ENCODE peak calls at places on chromosomes 13 and 19, in eight cellular contexts. Y is NCI-H1092, C is GF-D8, D is prostate gland, K is tibial artery, R is midbrain, W is non-pigmented ciliary epithelial cell, E is mucosa of gallbladder. L is an unnamed sample.

GRCh38 chr19:44306283-44306682 is 1.5 kb upstream of the ZNF235 start:
- DNase-seq in K (no peak), Y (no peak), E (no peak), C (no peak), R (no peak), W (no peak), D (no peak), L (no peak)

GRCh38 chr19:7806234-7806633 is 23.8 kb upstream of the EVI5L start:
- DNase-seq in Y (no peak), R (no peak), W (no peak), D (no peak), K (no peak), E (no peak), C (no peak), L (no peak)

GRCh38 chr19:37654525-37654832 is 786 bp downstream of the ZFP30 start:
- DNase-seq in R (peak), Y (peak), D (no peak), K (no peak), W (no peak), C (no peak), E (peak), L (peak)

GRCh38 chr13:90443268-90443667 is 904.2 kb upstream of the MIR17HG start:
- DNase-seq in E (no peak), K (no peak), C (no peak), W (no peak), R (no peak), D (no peak), Y (no peak), L (no peak)

GRCh38 chr13:113114511-113115362 is 7.9 kb upstream of the F10 start:
- DNase-seq in E (no peak), C (no peak), W (no peak), D (no peak), Y (no peak), R (no peak), K (peak), L (no peak)

GRCh38 chr13:110915874-110916670 is 1.2 kb upstream of the ANKRD10 start:
- DNase-seq in W (no peak), Y (no peak), C (peak), R (peak), E (no peak), K (no peak), D (no peak), L (no peak)

GRCh38 chr13:23899555-23899954 is 2.3 kb upstream of the C1QTNF9B start:
- DNase-seq in K (peak), E (peak), R (peak), C (no peak), W (no peak), Y (no peak), D (no peak), L (no peak)

GRCh38 chr19:47022541-47023447 is 3.2 kb downstream of the NPAS1 start:
- DNase-seq in Y (no peak), D (no peak), R (no peak), K (no peak), W (no peak), C (no peak), E (no peak), L (peak)

GRCh38 chr19:3494559-3494958 is 5.9 kb downstream of the DOHH start:
- DNase-seq in E (no peak), Y (no peak), K (no peak), R (no peak), W (no peak), C (no peak), D (no peak), L (no peak)

GRCh38 chr19:38288127-38288855 is 15.8 kb upstream of the C19orf33 start:
- DNase-seq in Y (no peak), D (no peak), K (no peak), W (no peak), E (no peak), R (no peak), C (no peak), L (no peak)

GRCh38 chr19:18320865-18321728 is 1.8 kb downstream of the LSM4 start:
- DNase-seq in C (no peak), W (no peak), R (no peak), K (no peak), D (no peak), E (no peak), Y (no peak), L (no peak)

GRCh38 chr19:27673986-27674385 is 1539.0 kb downstream of the UQCRFS1 start:
- DNase-seq in C (no peak), Y (no peak), R (no peak), K (no peak), D (no peak), W (no peak), E (no peak), L (no peak)

GRCh38 chr19:31312004-31312403 is 37.2 kb downstream of the TSHZ3 start:
- DNase-seq in D (no peak), K (no peak), E (peak), R (no peak), C (no peak), W (peak), Y (no peak), L (no peak)

GRCh38 chr13:41501281-41501680 is 43.9 kb downstream of the RGCC start:
- DNase-seq in W (no peak), Y (no peak), E (no peak), C (no peak), D (no peak), R (no peak), K (no peak), L (no peak)

GRCh38 chr19:38047048-38047435 is 140.0 kb downstream of the SIPA1L3 start:
- DNase-seq in C (no peak), W (no peak), R (no peak), K (no peak), Y (no peak), D (no peak), E (no peak), L (no peak)

GRCh38 chr13:98848736-98849135 is 96.3 kb upstream of the SLC15A1 start:
- DNase-seq in Y (no peak), W (no peak), E (no peak), D (no peak), K (peak), R (no peak), C (no peak), L (no peak)

GRCh38 chr19:40512473-40513344 is 45.9 kb downstream of the SPTBN4 start:
- DNase-seq in E (no peak), R (no peak), Y (no peak), W (no peak), C (no peak), D (no peak), K (no peak), L (no peak)

GRCh38 chr19:21691656-21692055 is 75.7 kb downstream of the ZNF100 start:
- DNase-seq in R (no peak), C (no peak), K (no peak), W (no peak), E (no peak), Y (no peak), D (no peak), L (no peak)

GRCh38 chr13:111387945-111388600 is 67.6 kb downstream of the TEX29 start:
- DNase-seq in D (no peak), C (no peak), R (no peak), K (peak), Y (no peak), W (no peak), E (no peak), L (no peak)

GRCh38 chr19:40588926-40589569 is 12.1 kb upstream of the LTBP4 start:
- DNase-seq in R (no peak), Y (no peak), K (no peak), W (no peak), E (no peak), C (no peak), D (no peak), L (no peak)

GRCh38 chr13:20425819-20426219 is 99.8 kb downstream of the CRYL1 start:
- DNase-seq in C (no peak), D (no peak), E (no peak), Y (no peak), R (no peak), K (no peak), W (no peak), L (no peak)

GRCh38 chr19:54158812-54159351 is 639 bp downstream of the LENG1 start:
- DNase-seq in W (no peak), K (no peak), E (no peak), D (no peak), C (no peak), R (no peak), Y (no peak), L (no peak)

GRCh38 chr19:14059093-14059480 is 2.8 kb downstream of the PALM3 start:
- DNase-seq in R (no peak), Y (no peak), E (no peak), K (no peak), W (no peak), C (no peak), D (no peak), L (no peak)

GRCh38 chr13:99961634-99962033 is 9.9 kb downstream of the ZIC5 start:
- DNase-seq in K (no peak), Y (no peak), W (no peak), R (no peak), E (no peak), D (no peak), C (no peak), L (no peak)

GRCh38 chr13:78993792-78994191 is 334.8 kb upstream of the OBI1 start:
- DNase-seq in K (no peak), Y (peak), R (no peak), E (no peak), C (no peak), W (no peak), D (no peak), L (peak)

GRCh38 chr13:46211521-46212351 is at the start of gene LRRC63:
- DNase-seq in E (peak), D (peak), Y (peak), C (peak), W (no peak), K (peak), R (peak), L (peak)

GRCh38 chr19:480016-480855 is 16.1 kb upstream of the MADCAM1 start:
- DNase-seq in R (peak), E (peak), C (peak), W (no peak), D (peak), K (peak), Y (peak), L (peak)

GRCh38 chr13:95926231-95926630 is 127.0 kb downstream of the UGGT2 start:
- DNase-seq in R (no peak), Y (no peak), E (no peak), D (no peak), C (no peak), K (no peak), W (no peak), L (no peak)

GRCh38 chr13:112569771-112570288 is 18.1 kb downstream of the TUBGCP3 start:
- DNase-seq in K (no peak), D (no peak), W (no peak), R (no peak), E (no peak), Y (no peak), C (no peak), L (no peak)

GRCh38 chr19:19342086-19343015 is 21.7 kb downstream of the MAU2 start:
- DNase-seq in W (no peak), R (peak), E (peak), K (no peak), D (peak), C (no peak), Y (peak), L (peak)